ENCODE peak calls at places on chromosomes 4 and X, in five cellular contexts. U is stimulated activated CD8-positive, alpha-beta memory T cell treated with anti-CD3 and anti-CD28 coated beads, Interleukin-2, amount 100 ng/mL, for 48 hours; A is anterior cingulate cortex; T is stimulated activated CD4-positive, alpha-beta T cell treated with anti-CD3 and anti-CD28 coated beads, Interleukin-15, amount 100 ng/mL, for 1 hour; L is vagina. Z is an unnamed sample.

GRCh38 chr4:184825394-184826314 is at the start of gene ACSL1:
- DNase-seq in T (peak), A (peak), U (peak), L (no peak), Z (peak)

GRCh38 chr4:83364312-83364711 is 29.7 kb upstream of the HPSE start:
- DNase-seq in L (no peak), A (no peak), U (no peak), T (no peak), Z (no peak)

GRCh38 chr4:13530823-13531608 is 13.3 kb downstream of the NKX3-2 start:
- DNase-seq in U (no peak), T (no peak), A (no peak), L (no peak), Z (no peak)

GRCh38 chr4:24657768-24658617 is 73.6 kb upstream of the DHX15 start:
- DNase-seq in A (peak), U (no peak), T (no peak), L (no peak), Z (peak)

GRCh38 chr4:76809594-76810305 is 88.2 kb downstream of the SOWAHB start:
- DNase-seq in T (no peak), U (no peak), L (no peak), A (no peak), Z (no peak)

GRCh38 chrX:47169726-47170515 is 23.7 kb upstream of the UBA1 start:
- DNase-seq in L (peak), U (no peak), A (no peak), T (no peak), Z (no peak)

GRCh38 chr4:183322326-183322725 is at the start of gene CLDN24:
- DNase-seq in L (no peak), A (no peak), T (no peak), U (no peak), Z (no peak)

GRCh38 chrX:19179389-19179788 is 57.1 kb upstream of the ADGRG2 start:
- DNase-seq in T (no peak), U (no peak), L (no peak), A (no peak), Z (no peak)

GRCh38 chrX:22097295-22097694 is 65.2 kb downstream of the PHEX start:
- DNase-seq in L (no peak), A (no peak), T (no peak), U (no peak), Z (no peak)

GRCh38 chrX:12239356-12240082 is 101.2 kb downstream of the FRMPD4 start:
- DNase-seq in U (no peak), L (no peak), A (no peak), T (no peak), Z (no peak)

GRCh38 chrX:105874790-105875189 is 52.5 kb downstream of the NRK start:
- DNase-seq in U (no peak), L (no peak), T (no peak), A (no peak), Z (no peak)

GRCh38 chrX:10971176-10971575 is 140.0 kb upstream of the HCCS start:
- DNase-seq in U (no peak), L (no peak), A (no peak), T (no peak), Z (no peak)

GRCh38 chr4:166501941-166502382 is 628.9 kb downstream of the TLL1 start:
- DNase-seq in U (no peak), T (no peak), L (no peak), A (no peak), Z (no peak)

GRCh38 chr4:20195071-20195885 is 56.4 kb upstream of the SLIT2 start:
- DNase-seq in U (no peak), T (no peak), A (no peak), L (no peak), Z (no peak)

GRCh38 chr4:20615492-20616136 is 84.6 kb upstream of the PACRGL start:
- DNase-seq in T (no peak), U (no peak), L (no peak), A (no peak), Z (no peak)

GRCh38 chr4:147492761-147493160 is 11.9 kb downstream of the EDNRA start:
- DNase-seq in U (no peak), T (no peak), L (no peak), A (no peak), Z (no peak)

GRCh38 chrX:110006826-110007375 is 4.0 kb downstream of the TMEM164 start:
- DNase-seq in A (no peak), T (no peak), U (no peak), L (no peak), Z (no peak)

GRCh38 chrX:10582215-10582733 is 38.1 kb downstream of the MID1 start:
- DNase-seq in U (no peak), L (no peak), T (no peak), A (no peak), Z (no peak)

GRCh38 chrX:11100281-11101035 is 10.7 kb upstream of the HCCS start:
- DNase-seq in A (no peak), U (no peak), L (no peak), T (no peak), Z (no peak)

GRCh38 chr4:169202143-169202699 is 68.5 kb downstream of the SH3RF1 start:
- DNase-seq in U (no peak), A (no peak), T (no peak), L (no peak), Z (no peak)